ENCODE peak calls at places on chromosomes 2 and 18, in six cellular contexts. A is HEK293T; W is uterus; E is NCI-H748 treated with DMSO at 0.1 percent for 48 hours; O is A549; B is activated CD8-positive, alpha-beta memory T cell treated with anti-CD3 and anti-CD28 coated beads, Interleukin-2, amount 50 U/mL, for 4 hours. N is an unnamed sample.
A peak's percentile ranks its signal among the peaks of the same experiment; 100 is the strongest.

GRCh38 chr2:231348173-231348572 is 47.3 kb upstream of the B3GNT7 start:
- DNase-seq in E (no peak), W (no peak), A (no peak), O (no peak), B (no peak), N (no peak)

GRCh38 chr18:76450912-76451421 is 44.1 kb downstream of the ZNF516 start:
- DNase-seq in A (no peak), W (no peak), B (no peak), O (no peak), E (no peak), N (peak; percentile 26)

GRCh38 chr2:25756444-25757022 is 83.2 kb upstream of the DTNB start:
- DNase-seq in E (no peak), O (no peak), A (no peak), B (no peak), W (no peak), N (no peak)

GRCh38 chr2:10880586-10881321 is 31.0 kb upstream of the KCNF1 start:
- DNase-seq in W (no peak), A (no peak), O (no peak), E (no peak), B (no peak), N (no peak)

GRCh38 chr2:7118606-7119503 is 201.6 kb downstream of the RNF144A start:
- DNase-seq in B (no peak), E (peak; percentile 23), O (peak; percentile 36), W (peak; percentile 22), A (peak; percentile 36), N (no peak)

GRCh38 chr18:57984490-57985109 is 59.4 kb upstream of the NEDD4L start:
- DNase-seq in A (no peak), E (peak; percentile 96), B (no peak), W (no peak), O (no peak), N (peak; percentile 54)

GRCh38 chr2:11342561-11343343 is 1.7 kb downstream of the ROCK2 start:
- DNase-seq in W (no peak), O (peak; percentile 56), A (no peak), E (no peak), B (no peak), N (no peak)

GRCh38 chr2:2648094-2648493 is 317.0 kb upstream of the MYT1L start:
- DNase-seq in O (no peak), E (no peak), W (no peak), A (no peak), B (no peak), N (no peak)

GRCh38 chr18:63590368-63590767 is 3.2 kb downstream of the SERPINB13 start:
- DNase-seq in A (no peak), W (no peak), O (no peak), E (no peak), B (no peak), N (no peak)

GRCh38 chr2:110977388-110977787 is 143.3 kb upstream of the BCL2L11 start:
- DNase-seq in B (no peak), A (no peak), E (no peak), W (no peak), O (no peak), N (no peak)

GRCh38 chr2:156333951-156334495 is 1.5 kb upstream of the NR4A2 start:
- DNase-seq in W (peak; percentile 70), A (peak; percentile 35), E (peak; percentile 53), B (no peak), O (no peak), N (peak; percentile 74)

GRCh38 chr2:26455801-26456700 is 21.9 kb downstream of the OTOF start:
- DNase-seq in O (no peak), B (no peak), A (no peak), W (no peak), E (no peak), N (no peak)

GRCh38 chr18:70400473-70400872 is 111.6 kb downstream of the SOCS6 start:
- DNase-seq in O (no peak), B (no peak), E (no peak), A (no peak), W (no peak), N (no peak)

GRCh38 chr2:181957668-181958067 is 28.0 kb upstream of the PPP1R1C start:
- DNase-seq in W (no peak), E (no peak), O (no peak), A (no peak), B (no peak), N (no peak)

GRCh38 chr2:217120429-217120828 is 260.6 kb upstream of the TNP1 start:
- DNase-seq in E (no peak), O (no peak), W (no peak), B (no peak), A (no peak), N (no peak)

GRCh38 chr2:61536086-61536722 is 2.0 kb downstream of the XPO1 start:
- DNase-seq in B (no peak), A (peak; percentile 66), W (no peak), O (no peak), E (peak; percentile 63), N (peak; percentile 71)

GRCh38 chr2:82650038-82650437 is 1809.0 kb downstream of the SUCLG1 start:
- DNase-seq in B (no peak), W (no peak), O (no peak), E (no peak), A (no peak), N (no peak)

GRCh38 chr2:56656826-56657225 is 473.0 kb downstream of the CCDC85A start:
- DNase-seq in B (no peak), O (no peak), W (no peak), E (no peak), A (no peak), N (no peak)

GRCh38 chr2:213475433-213475832 is 191.2 kb downstream of the SPAG16 start:
- DNase-seq in O (no peak), A (peak; percentile 6), B (no peak), W (no peak), E (no peak), N (no peak)

GRCh38 chr2:113876503-113877387 is 13.1 kb upstream of the ACTR3 start:
- DNase-seq in O (no peak), A (no peak), E (no peak), W (no peak), B (peak; percentile 46), N (peak; percentile 96)